ENCODE peak calls at places on chromosomes 3 and 15, in four cellular contexts. D is GM12878, S is HepG2, X is K562. A is an unnamed sample.

GRCh38 chr15:90376789-90377188 is 11.3 kb upstream of the IQGAP1 start:
- DNase-seq in X (no peak), S (no peak), D (no peak), A (no peak)

GRCh38 chr15:57866149-57866736 is 159.7 kb downstream of the POLR2M start:
- DNase-seq in X (peak), S (peak), D (no peak), A (peak)

GRCh38 chr3:171049831-171050444 is 23.4 kb upstream of the SLC2A2 start:
- DNase-seq in S (peak), X (peak), D (peak), A (peak)

GRCh38 chr3:131233900-131234667 is 147.5 kb upstream of the NUDT16 start:
- DNase-seq in D (no peak), S (no peak), X (no peak), A (no peak)

GRCh38 chr15:77120576-77120975 is 49.7 kb upstream of the TSPAN3 start:
- DNase-seq in X (no peak), D (no peak), S (no peak), A (no peak)

GRCh38 chr3:52246728-52247454 is 1.3 kb downstream of the PPM1M start:
- DNase-seq in X (no peak), S (no peak), D (no peak), A (no peak)

GRCh38 chr15:80031841-80032240 is 27.6 kb upstream of the ZFAND6 start:
- DNase-seq in X (no peak), S (no peak), D (no peak), A (no peak)

GRCh38 chr3:187765342-187765741 is 20.1 kb upstream of the BCL6 start:
- DNase-seq in X (no peak), S (no peak), D (no peak), A (no peak)

GRCh38 chr15:41115652-41116115 is 396 bp downstream of the INO80 start:
- DNase-seq in D (no peak), X (peak), S (peak), A (peak)

GRCh38 chr3:99186016-99186415 is 284.5 kb upstream of the DCBLD2 start:
- DNase-seq in S (no peak), D (no peak), X (no peak), A (no peak)

GRCh38 chr3:158105124-158105709 is 1.0 kb downstream of the SHOX2 start:
- DNase-seq in D (no peak), X (peak), S (no peak), A (no peak)

GRCh38 chr15:63922551-63923315 is 89.0 kb upstream of the HERC1 start:
- DNase-seq in X (no peak), S (no peak), D (no peak), A (no peak)

GRCh38 chr3:194861375-194861774 is 175.7 kb downstream of the FAM43A start:
- DNase-seq in S (no peak), D (no peak), X (no peak), A (no peak)

GRCh38 chr3:194928831-194929594 is 243.3 kb downstream of the FAM43A start:
- DNase-seq in X (peak), S (no peak), D (no peak), A (peak)

GRCh38 chr3:193594946-193595689 is 2.1 kb downstream of the OPA1 start:
- DNase-seq in D (no peak), S (no peak), X (no peak), A (no peak)

GRCh38 chr3:101384426-101384825 is 64.1 kb upstream of the IMPG2 start:
- DNase-seq in X (no peak), S (no peak), D (no peak), A (no peak)

GRCh38 chr3:101379695-101380376 is 59.5 kb upstream of the IMPG2 start:
- DNase-seq in X (no peak), D (peak), S (no peak), A (no peak)

GRCh38 chr3:101383156-101383575 is 62.8 kb upstream of the IMPG2 start:
- DNase-seq in S (no peak), X (no peak), D (no peak), A (no peak)

GRCh38 chr3:101383656-101384055 is 63.3 kb upstream of the IMPG2 start:
- DNase-seq in X (no peak), S (no peak), D (no peak), A (no peak)

DNA sequence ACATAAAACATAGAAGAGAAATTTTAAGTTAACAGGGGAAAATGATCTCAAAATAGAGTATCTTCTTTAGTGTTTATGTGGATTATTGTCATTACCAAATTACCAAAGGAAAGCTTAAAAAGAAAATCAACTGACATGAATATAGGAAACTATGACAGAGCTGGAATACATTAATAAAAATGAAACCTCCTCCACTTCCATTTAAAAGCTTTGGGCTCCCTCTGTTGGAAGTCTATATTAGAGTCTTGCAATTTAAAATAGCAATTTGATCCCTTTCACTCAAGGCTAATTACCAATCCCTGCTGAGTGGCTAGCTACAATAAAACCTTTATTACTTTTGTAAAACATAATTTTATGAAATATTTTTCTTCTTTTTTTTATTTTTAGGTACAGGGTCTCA is 61.4 kb upstream of the IMPG2 start:
- DNase-seq in X (peak), D (no peak), S (peak), A (peak)
- TF ChIP-seq ZBTB33 in X (no peak), D (no peak), S (no peak), A (no peak)

GRCh38 chr3:154552338-154552737 is 122.3 kb upstream of the GPR149 start:
- DNase-seq in D (no peak), X (no peak), S (peak), A (peak)
- TF ChIP-seq ATF3 in D (no peak), X (no peak), S (no peak), A (no peak)

GRCh38 chr3:46857485-46858341 is 5.5 kb downstream of the MYL3 start:
- DNase-seq in D (no peak), S (no peak), X (no peak), A (no peak)
- TF ChIP-seq SP1 in D (no peak), S (no peak), X (no peak), A (no peak)

GRCh38 chr3:59245300-59245878 is 195.6 kb upstream of the CFAP20DC start:
- DNase-seq in S (no peak), X (no peak), D (no peak), A (no peak)
- TF ChIP-seq ZBTB33 in S (no peak), X (no peak), D (no peak), A (no peak)

GRCh38 chr15:74777769-74778598 is 3.9 kb upstream of the CSK start:
- DNase-seq in X (no peak), D (no peak), S (no peak), A (no peak)

GRCh38 chr15:74778599-74778970 is 3.3 kb upstream of the CSK start:
- DNase-seq in S (no peak), D (no peak), X (no peak), A (no peak)

GRCh38 chr15:74775894-74776293 is 6.0 kb upstream of the CSK start:
- DNase-seq in S (no peak), D (no peak), X (no peak), A (no peak)

GRCh38 chr15:74775132-74775562 is 6.7 kb upstream of the CSK start:
- DNase-seq in X (no peak), D (no peak), S (no peak), A (no peak)

DNA sequence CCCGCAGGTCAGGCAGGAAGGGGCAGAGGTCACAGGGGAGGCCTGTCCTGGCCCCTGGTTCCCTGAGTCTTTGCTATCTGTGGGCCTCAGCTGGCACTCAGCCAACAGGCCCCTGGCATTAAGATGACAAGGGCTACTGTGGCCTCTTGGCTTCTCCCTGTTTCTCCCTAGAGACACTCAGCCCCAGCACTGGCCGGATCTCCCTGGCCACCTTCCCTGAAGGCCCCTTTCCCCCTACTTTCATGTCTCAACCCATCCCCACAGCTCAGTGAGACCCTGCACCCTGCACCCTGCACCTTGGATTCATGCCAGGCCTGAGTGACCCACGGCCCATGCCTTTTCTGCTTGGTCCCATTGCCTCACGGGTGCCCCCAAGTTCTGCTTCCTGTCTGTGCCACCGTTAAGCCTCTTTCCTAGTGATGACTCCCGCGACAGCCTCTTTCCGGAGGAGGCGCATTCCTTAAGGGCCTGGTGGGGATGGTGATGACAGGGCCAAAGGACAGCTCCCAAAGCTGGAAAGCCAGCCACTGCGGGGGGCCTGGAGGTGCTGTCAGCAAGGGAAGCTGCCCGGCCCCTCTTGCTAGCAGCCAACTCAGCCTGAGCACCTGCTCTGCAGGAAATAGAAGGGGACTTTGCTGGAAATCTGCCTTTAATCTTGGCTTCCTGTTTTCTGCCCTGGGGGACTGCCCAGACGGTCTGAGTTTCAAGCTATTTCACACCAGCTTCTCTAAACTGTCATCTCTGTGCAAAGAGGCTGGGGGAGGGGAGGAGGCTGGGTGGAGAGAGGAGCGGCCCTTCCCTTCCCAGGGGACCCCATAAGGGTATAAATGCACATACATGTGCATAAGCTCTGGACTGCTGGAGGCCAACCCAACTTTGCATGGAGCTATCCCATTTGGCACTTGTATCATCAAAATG is 4.8 kb upstream of the CSK start:
- DNase-seq in D (peak), X (no peak), S (no peak), A (no peak)
- TF ChIP-seq ATF3 in D (no peak), X (no peak), S (no peak), A (no peak)

A was measured in HCT116.